ENCODE peak calls at places on chromosome 17, in eight cellular contexts. One of them, this sample, is unnamed. For H3K4me1, the result is how much of the 10 kb centered on the place peaks cover.

GRCh38 chr17:72575542-72576233 is 454.9 kb downstream of the SOX9 start:
- DNase-seq in neural progenitor cell: peak
- DNase-seq in H9: no peak
- DNase-seq in GM23248: peak
- DNase-seq in mammary epithelial cell: no peak
- DNase-seq in fibroblast of lung: no peak
- DNase-seq in colonic mucosa: no peak
- DNase-seq in HCT116: no peak
- DNase-seq in this sample: no peak

GRCh38 chr17:36468903-36469635 is 17.4 kb upstream of the ZNHIT3 start:
- DNase-seq in GM23248: no peak
- DNase-seq in HCT116: no peak
- DNase-seq in H9: no peak
- DNase-seq in neural progenitor cell: peak
- DNase-seq in mammary epithelial cell: no peak
- DNase-seq in colonic mucosa: no peak
- DNase-seq in fibroblast of lung: no peak
- DNase-seq in this sample: no peak

GRCh38 chr17:44345497-44346026 is 460 bp downstream of the GRN start:
- DNase-seq in H9: peak
- DNase-seq in HCT116: peak
- DNase-seq in colonic mucosa: peak
- DNase-seq in fibroblast of lung: peak
- DNase-seq in neural progenitor cell: peak
- DNase-seq in GM23248: peak
- DNase-seq in mammary epithelial cell: peak
- DNase-seq in this sample: peak

GRCh38 chr17:82444941-82445521 is 5.5 kb downstream of the CYBC1 start:
- DNase-seq in colonic mucosa: no peak
- DNase-seq in neural progenitor cell: no peak
- DNase-seq in mammary epithelial cell: no peak
- DNase-seq in fibroblast of lung: peak
- DNase-seq in HCT116: no peak
- DNase-seq in H9: peak
- DNase-seq in GM23248: no peak
- DNase-seq in this sample: no peak

GRCh38 chr17:29133146-29133713 is 47.0 kb downstream of the MYO18A start:
- DNase-seq in mammary epithelial cell: no peak
- DNase-seq in H9: peak
- DNase-seq in neural progenitor cell: no peak
- DNase-seq in fibroblast of lung: peak
- DNase-seq in colonic mucosa: no peak
- DNase-seq in GM23248: peak
- DNase-seq in HCT116: no peak
- DNase-seq in this sample: no peak

GRCh38 chr17:1188812-1189211 is 9.0 kb upstream of the ABR start:
- DNase-seq in fibroblast of lung: peak
- DNase-seq in GM23248: peak
- DNase-seq in neural progenitor cell: no peak
- DNase-seq in mammary epithelial cell: no peak
- DNase-seq in colonic mucosa: peak
- DNase-seq in H9: no peak
- DNase-seq in HCT116: no peak
- DNase-seq in this sample: no peak

GRCh38 chr17:40854175-40854814 is 12.7 kb downstream of the KRT12 start:
- DNase-seq in HCT116: peak
- DNase-seq in mammary epithelial cell: peak
- DNase-seq in neural progenitor cell: no peak
- DNase-seq in colonic mucosa: no peak
- DNase-seq in H9: no peak
- DNase-seq in GM23248: peak
- DNase-seq in fibroblast of lung: peak
- DNase-seq in this sample: no peak

GRCh38 chr17:5793899-5794298 is 209.6 kb upstream of the NLRP1 start:
- DNase-seq in fibroblast of lung: no peak
- DNase-seq in HCT116: no peak
- DNase-seq in colonic mucosa: no peak
- DNase-seq in GM23248: no peak
- DNase-seq in neural progenitor cell: peak
- DNase-seq in H9: peak
- DNase-seq in mammary epithelial cell: peak
- DNase-seq in this sample: peak

GRCh38 chr17:151886-152859 is 14.8 kb downstream of the SCGB1C2 start:
- DNase-seq in colonic mucosa: no peak
- DNase-seq in mammary epithelial cell: no peak
- DNase-seq in H9: no peak
- DNase-seq in GM23248: peak
- DNase-seq in fibroblast of lung: peak
- DNase-seq in neural progenitor cell: no peak
- DNase-seq in HCT116: no peak
- DNase-seq in this sample: no peak

GRCh38 chr17:75891605-75892555 is 4.9 kb downstream of the TRIM65 start:
- DNase-seq in H9: no peak
- DNase-seq in colonic mucosa: no peak
- DNase-seq in mammary epithelial cell: no peak
- DNase-seq in fibroblast of lung: no peak
- DNase-seq in GM23248: no peak
- DNase-seq in neural progenitor cell: no peak
- DNase-seq in HCT116: no peak
- DNase-seq in this sample: no peak

GRCh38 chr17:79473111-79473835 is 137.6 kb downstream of the RBFOX3 start:
- DNase-seq in H9: no peak
- DNase-seq in GM23248: no peak
- DNase-seq in mammary epithelial cell: no peak
- DNase-seq in fibroblast of lung: peak
- DNase-seq in HCT116: no peak
- DNase-seq in colonic mucosa: no peak
- DNase-seq in neural progenitor cell: no peak
- DNase-seq in this sample: no peak

GRCh38 chr17:81388091-81388611 is 7.1 kb upstream of the BAHCC1 start:
- DNase-seq in colonic mucosa: no peak
- DNase-seq in H9: no peak
- DNase-seq in fibroblast of lung: no peak
- DNase-seq in mammary epithelial cell: no peak
- DNase-seq in GM23248: no peak
- DNase-seq in neural progenitor cell: no peak
- DNase-seq in HCT116: no peak
- DNase-seq in this sample: no peak

GRCh38 chr17:1082579-1082978 is 85.7 kb downstream of the TIMM22 start:
- DNase-seq in HCT116: no peak
- DNase-seq in H9: no peak
- DNase-seq in GM23248: peak
- DNase-seq in colonic mucosa: no peak
- DNase-seq in mammary epithelial cell: no peak
- DNase-seq in fibroblast of lung: peak
- DNase-seq in neural progenitor cell: no peak
- DNase-seq in this sample: no peak

GRCh38 chr17:39841202-39841601 is 22.9 kb downstream of the IKZF3 start:
- DNase-seq in GM23248: no peak
- DNase-seq in fibroblast of lung: no peak
- DNase-seq in H9: no peak
- DNase-seq in mammary epithelial cell: no peak
- DNase-seq in HCT116: no peak
- DNase-seq in colonic mucosa: no peak
- DNase-seq in neural progenitor cell: no peak
- DNase-seq in this sample: no peak

GRCh38 chr17:55454906-55455474 is 33.4 kb upstream of the MMD start:
- DNase-seq in HCT116: no peak
- DNase-seq in H9: no peak
- DNase-seq in mammary epithelial cell: no peak
- DNase-seq in GM23248: peak
- DNase-seq in fibroblast of lung: peak
- DNase-seq in neural progenitor cell: no peak
- DNase-seq in colonic mucosa: no peak
- DNase-seq in this sample: no peak

GRCh38 chr17:41633498-41634197 is 9.3 kb upstream of the KRT17 start:
- DNase-seq in colonic mucosa: no peak
- DNase-seq in mammary epithelial cell: no peak
- DNase-seq in fibroblast of lung: no peak
- DNase-seq in neural progenitor cell: peak
- DNase-seq in HCT116: no peak
- DNase-seq in GM23248: no peak
- DNase-seq in H9: no peak
- DNase-seq in this sample: no peak

GRCh38 chr17:82106697-82107305 is 8.8 kb upstream of the FASN start:
- DNase-seq in fibroblast of lung: no peak
- DNase-seq in HCT116: no peak
- DNase-seq in mammary epithelial cell: no peak
- DNase-seq in neural progenitor cell: no peak
- DNase-seq in H9: no peak
- DNase-seq in GM23248: no peak
- DNase-seq in colonic mucosa: no peak
- DNase-seq in this sample: no peak

GRCh38 chr17:74759941-74760340 is 11.5 kb downstream of the NHERF1 start:
- DNase-seq in H9: no peak
- DNase-seq in neural progenitor cell: peak
- DNase-seq in fibroblast of lung: no peak
- DNase-seq in colonic mucosa: no peak
- DNase-seq in GM23248: no peak
- DNase-seq in mammary epithelial cell: peak
- DNase-seq in HCT116: no peak
- DNase-seq in this sample: no peak
- H3K4me1 ChIP-seq in H9: under half
- H3K4me1 ChIP-seq in neural progenitor cell: half or more
- H3K4me1 ChIP-seq in fibroblast of lung: under half
- H3K4me1 ChIP-seq in colonic mucosa: under half
- H3K4me1 ChIP-seq in GM23248: under half
- H3K4me1 ChIP-seq in mammary epithelial cell: under half
- H3K4me1 ChIP-seq in HCT116: under half
- H3K4me1 ChIP-seq in this sample: half or more

DNA sequence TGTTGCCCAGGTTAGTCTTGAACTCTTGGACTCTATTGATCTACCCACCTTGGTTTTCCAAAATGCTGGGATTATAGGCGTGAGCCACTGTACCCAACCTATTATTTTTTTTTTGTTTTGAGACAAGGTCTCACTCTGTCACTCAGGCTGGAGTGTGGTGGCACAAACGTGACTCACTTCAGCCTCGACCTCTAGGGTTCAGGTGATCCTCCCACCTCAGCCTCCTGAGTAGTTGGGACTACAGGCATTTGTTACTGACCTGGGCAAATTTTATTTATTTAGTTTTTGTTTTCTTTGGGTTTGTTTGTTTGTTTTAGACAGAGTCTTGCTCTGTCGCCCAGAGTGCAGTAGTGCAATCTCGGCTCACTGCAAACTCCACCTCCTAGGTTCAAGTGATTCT is 4.0 kb downstream of the SAT2 start:
- DNase-seq in GM23248: no peak
- DNase-seq in HCT116: no peak
- DNase-seq in neural progenitor cell: no peak
- DNase-seq in mammary epithelial cell: no peak
- DNase-seq in colonic mucosa: no peak
- DNase-seq in H9: no peak
- DNase-seq in fibroblast of lung: no peak
- DNase-seq in this sample: no peak
- H3K9ac ChIP-seq in GM23248: no peak
- H3K9ac ChIP-seq in HCT116: no peak
- H3K9ac ChIP-seq in neural progenitor cell: no peak
- H3K9ac ChIP-seq in mammary epithelial cell: no peak
- H3K9ac ChIP-seq in colonic mucosa: no peak
- H3K9ac ChIP-seq in H9: no peak
- H3K9ac ChIP-seq in fibroblast of lung: no peak
- H3K9ac ChIP-seq in this sample: no peak

GRCh38 chr17:59872351-59872750 is 20.4 kb downstream of the TUBD1 start:
- DNase-seq in fibroblast of lung: no peak
- DNase-seq in mammary epithelial cell: no peak
- DNase-seq in HCT116: no peak
- DNase-seq in GM23248: no peak
- DNase-seq in colonic mucosa: no peak
- DNase-seq in H9: no peak
- DNase-seq in neural progenitor cell: no peak
- DNase-seq in this sample: no peak

GRCh38 chr17:59874366-59874765 is 18.4 kb downstream of the TUBD1 start:
- DNase-seq in H9: no peak
- DNase-seq in GM23248: no peak
- DNase-seq in fibroblast of lung: peak
- DNase-seq in HCT116: no peak
- DNase-seq in neural progenitor cell: no peak
- DNase-seq in mammary epithelial cell: no peak
- DNase-seq in colonic mucosa: no peak
- DNase-seq in this sample: no peak

GRCh38 chr17:59869941-59870218 is 22.9 kb downstream of the TUBD1 start:
- DNase-seq in fibroblast of lung: no peak
- DNase-seq in HCT116: no peak
- DNase-seq in colonic mucosa: no peak
- DNase-seq in neural progenitor cell: no peak
- DNase-seq in GM23248: no peak
- DNase-seq in mammary epithelial cell: no peak
- DNase-seq in H9: no peak
- DNase-seq in this sample: no peak

GRCh38 chr17:59870482-59870881 is 22.3 kb downstream of the TUBD1 start:
- DNase-seq in neural progenitor cell: no peak
- DNase-seq in fibroblast of lung: no peak
- DNase-seq in GM23248: no peak
- DNase-seq in HCT116: no peak
- DNase-seq in colonic mucosa: no peak
- DNase-seq in H9: no peak
- DNase-seq in mammary epithelial cell: no peak
- DNase-seq in this sample: no peak
- H3K27ac ChIP-seq in neural progenitor cell: no peak
- H3K27ac ChIP-seq in fibroblast of lung: no peak
- H3K27ac ChIP-seq in GM23248: no peak
- H3K27ac ChIP-seq in HCT116: no peak
- H3K27ac ChIP-seq in colonic mucosa: no peak
- H3K27ac ChIP-seq in H9: no peak
- H3K27ac ChIP-seq in mammary epithelial cell: no peak
- H3K27ac ChIP-seq in this sample: no peak

DNA sequence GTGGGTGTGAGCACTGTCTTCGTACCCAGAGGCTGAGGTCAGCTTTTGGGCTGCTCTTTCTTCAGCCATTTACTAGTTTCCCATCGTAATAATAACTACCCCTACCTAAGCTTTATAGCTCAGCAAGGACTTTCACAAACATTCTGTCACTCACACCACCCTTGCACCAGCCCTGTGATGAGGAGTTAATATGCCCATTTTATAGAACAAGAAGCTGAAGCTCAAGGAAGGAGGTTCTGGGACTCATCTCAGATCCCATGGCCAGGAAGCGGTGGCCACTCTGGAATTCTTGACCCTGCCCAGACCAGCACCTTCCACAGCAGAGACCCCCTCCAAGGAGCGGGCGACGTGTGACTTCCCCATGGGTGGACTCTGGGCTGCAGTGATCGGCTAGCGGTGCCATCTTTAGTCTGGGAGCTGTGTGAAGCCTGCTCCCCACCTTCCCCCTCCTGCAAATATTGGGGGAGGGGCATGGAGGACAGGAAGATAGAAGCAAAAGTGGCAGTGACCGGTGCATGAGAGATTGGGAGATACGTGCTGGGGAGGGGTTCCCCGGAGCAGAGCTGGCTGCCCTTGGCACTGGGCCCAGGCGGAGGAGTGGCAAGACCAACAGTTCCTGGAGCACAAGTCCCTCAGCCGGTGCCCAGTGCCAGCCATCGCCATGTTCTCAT is 81.8 kb upstream of the TOB1 start:
- DNase-seq in GM23248: no peak
- DNase-seq in fibroblast of lung: no peak
- DNase-seq in mammary epithelial cell: no peak
- DNase-seq in HCT116: no peak
- DNase-seq in colonic mucosa: peak
- DNase-seq in H9: no peak
- DNase-seq in neural progenitor cell: no peak
- DNase-seq in this sample: no peak
- H3K4me1 ChIP-seq in GM23248: under half
- H3K4me1 ChIP-seq in fibroblast of lung: under half
- H3K4me1 ChIP-seq in mammary epithelial cell: under half
- H3K4me1 ChIP-seq in HCT116: half or more
- H3K4me1 ChIP-seq in colonic mucosa: under half
- H3K4me1 ChIP-seq in H9: under half
- H3K4me1 ChIP-seq in neural progenitor cell: under half
- H3K4me1 ChIP-seq in this sample: under half